ENCODE peak calls at places on chromosomes 5 and 9, in nine cellular contexts. One of them, this sample, is unnamed.

GRCh38 chr9:120941046-120941770 is 14.6 kb upstream of the TRAF1 start:
- DNase-seq in activated T-helper 9 cell treated with anti-CD3 and anti-CD28 coated beads, Interleukin-2, amount 50 U/mL, for 16 hours: no peak
- DNase-seq in NCI-H1105 treated with DMSO at 0.1 percent for 48 hours: no peak
- DNase-seq in KG1: no peak
- DNase-seq in activated T-cell treated with anti-CD3 and anti-CD28 coated beads for 1 hour: no peak
- DNase-seq in KBM-7: no peak
- DNase-seq in left lung: no peak
- DNase-seq in endodermal cell: no peak
- DNase-seq in coronary artery: no peak
- DNase-seq in this sample: no peak

GRCh38 chr5:58012103-58012502 is 447.8 kb downstream of the PLK2 start:
- DNase-seq in left lung: no peak
- DNase-seq in activated T-cell treated with anti-CD3 and anti-CD28 coated beads for 1 hour: no peak
- DNase-seq in activated T-helper 9 cell treated with anti-CD3 and anti-CD28 coated beads, Interleukin-2, amount 50 U/mL, for 16 hours: no peak
- DNase-seq in KG1: no peak
- DNase-seq in KBM-7: no peak
- DNase-seq in NCI-H1105 treated with DMSO at 0.1 percent for 48 hours: no peak
- DNase-seq in endodermal cell: no peak
- DNase-seq in coronary artery: no peak
- DNase-seq in this sample: no peak

GRCh38 chr9:96317335-96317980 is 15.5 kb upstream of the HSD17B3 start:
- DNase-seq in NCI-H1105 treated with DMSO at 0.1 percent for 48 hours: peak; percentile 44
- DNase-seq in endodermal cell: peak; percentile 85
- DNase-seq in activated T-helper 9 cell treated with anti-CD3 and anti-CD28 coated beads, Interleukin-2, amount 50 U/mL, for 16 hours: peak; percentile 29
- DNase-seq in left lung: no peak
- DNase-seq in KG1: no peak
- DNase-seq in KBM-7: peak; percentile 61
- DNase-seq in activated T-cell treated with anti-CD3 and anti-CD28 coated beads for 1 hour: peak; percentile 40
- DNase-seq in coronary artery: no peak
- DNase-seq in this sample: no peak

GRCh38 chr5:128409401-128409800 is 128.6 kb downstream of the FBN2 start:
- DNase-seq in coronary artery: no peak
- DNase-seq in KBM-7: no peak
- DNase-seq in activated T-cell treated with anti-CD3 and anti-CD28 coated beads for 1 hour: no peak
- DNase-seq in NCI-H1105 treated with DMSO at 0.1 percent for 48 hours: no peak
- DNase-seq in activated T-helper 9 cell treated with anti-CD3 and anti-CD28 coated beads, Interleukin-2, amount 50 U/mL, for 16 hours: no peak
- DNase-seq in KG1: no peak
- DNase-seq in endodermal cell: no peak
- DNase-seq in left lung: no peak
- DNase-seq in this sample: no peak

GRCh38 chr5:140978987-140979386 is 12.7 kb downstream of the PCDHAC2 start:
- DNase-seq in endodermal cell: no peak
- DNase-seq in coronary artery: no peak
- DNase-seq in NCI-H1105 treated with DMSO at 0.1 percent for 48 hours: no peak
- DNase-seq in activated T-cell treated with anti-CD3 and anti-CD28 coated beads for 1 hour: no peak
- DNase-seq in activated T-helper 9 cell treated with anti-CD3 and anti-CD28 coated beads, Interleukin-2, amount 50 U/mL, for 16 hours: no peak
- DNase-seq in KG1: no peak
- DNase-seq in left lung: no peak
- DNase-seq in KBM-7: no peak
- DNase-seq in this sample: no peak

GRCh38 chr9:112341741-112342140 is 8.3 kb upstream of the PTBP3 start:
- DNase-seq in activated T-helper 9 cell treated with anti-CD3 and anti-CD28 coated beads, Interleukin-2, amount 50 U/mL, for 16 hours: no peak
- DNase-seq in NCI-H1105 treated with DMSO at 0.1 percent for 48 hours: no peak
- DNase-seq in activated T-cell treated with anti-CD3 and anti-CD28 coated beads for 1 hour: no peak
- DNase-seq in KG1: no peak
- DNase-seq in left lung: no peak
- DNase-seq in coronary artery: no peak
- DNase-seq in endodermal cell: peak; percentile 76
- DNase-seq in KBM-7: no peak
- DNase-seq in this sample: no peak

GRCh38 chr9:26012797-26013594 is 334.8 kb upstream of the TUSC1 start:
- DNase-seq in KBM-7: peak; percentile 69
- DNase-seq in activated T-cell treated with anti-CD3 and anti-CD28 coated beads for 1 hour: no peak
- DNase-seq in coronary artery: no peak
- DNase-seq in left lung: no peak
- DNase-seq in KG1: no peak
- DNase-seq in activated T-helper 9 cell treated with anti-CD3 and anti-CD28 coated beads, Interleukin-2, amount 50 U/mL, for 16 hours: no peak
- DNase-seq in NCI-H1105 treated with DMSO at 0.1 percent for 48 hours: no peak
- DNase-seq in endodermal cell: no peak
- DNase-seq in this sample: no peak

GRCh38 chr5:126865299-126865698 is 88.4 kb downstream of the LMNB1 start:
- DNase-seq in coronary artery: no peak
- DNase-seq in NCI-H1105 treated with DMSO at 0.1 percent for 48 hours: no peak
- DNase-seq in activated T-cell treated with anti-CD3 and anti-CD28 coated beads for 1 hour: no peak
- DNase-seq in KG1: no peak
- DNase-seq in activated T-helper 9 cell treated with anti-CD3 and anti-CD28 coated beads, Interleukin-2, amount 50 U/mL, for 16 hours: no peak
- DNase-seq in KBM-7: no peak
- DNase-seq in endodermal cell: no peak
- DNase-seq in left lung: no peak
- DNase-seq in this sample: no peak

GRCh38 chr5:177370488-177371119 is 12.9 kb downstream of the RGS14 start:
- DNase-seq in left lung: peak; percentile 90
- DNase-seq in coronary artery: no peak
- DNase-seq in NCI-H1105 treated with DMSO at 0.1 percent for 48 hours: peak; percentile 69
- DNase-seq in endodermal cell: peak; percentile 100
- DNase-seq in KBM-7: no peak
- DNase-seq in activated T-helper 9 cell treated with anti-CD3 and anti-CD28 coated beads, Interleukin-2, amount 50 U/mL, for 16 hours: no peak
- DNase-seq in activated T-cell treated with anti-CD3 and anti-CD28 coated beads for 1 hour: peak; percentile 53
- DNase-seq in KG1: no peak
- DNase-seq in this sample: peak; percentile 63

GRCh38 chr9:116812231-116813028 is 125.3 kb downstream of the TRIM32 start:
- DNase-seq in endodermal cell: no peak
- DNase-seq in coronary artery: no peak
- DNase-seq in KBM-7: no peak
- DNase-seq in NCI-H1105 treated with DMSO at 0.1 percent for 48 hours: no peak
- DNase-seq in left lung: no peak
- DNase-seq in activated T-cell treated with anti-CD3 and anti-CD28 coated beads for 1 hour: no peak
- DNase-seq in KG1: no peak
- DNase-seq in activated T-helper 9 cell treated with anti-CD3 and anti-CD28 coated beads, Interleukin-2, amount 50 U/mL, for 16 hours: no peak
- DNase-seq in this sample: no peak

GRCh38 chr5:160369990-160370712 is at the start of gene C1QTNF2:
- DNase-seq in endodermal cell: peak; percentile 87
- DNase-seq in activated T-helper 9 cell treated with anti-CD3 and anti-CD28 coated beads, Interleukin-2, amount 50 U/mL, for 16 hours: no peak
- DNase-seq in KBM-7: peak; percentile 37
- DNase-seq in NCI-H1105 treated with DMSO at 0.1 percent for 48 hours: no peak
- DNase-seq in coronary artery: peak; percentile 81
- DNase-seq in left lung: peak; percentile 87
- DNase-seq in KG1: no peak
- DNase-seq in activated T-cell treated with anti-CD3 and anti-CD28 coated beads for 1 hour: no peak
- DNase-seq in this sample: no peak

GRCh38 chr9:6498982-6499381 is 86.0 kb downstream of the UHRF2 start:
- DNase-seq in endodermal cell: no peak
- DNase-seq in activated T-helper 9 cell treated with anti-CD3 and anti-CD28 coated beads, Interleukin-2, amount 50 U/mL, for 16 hours: no peak
- DNase-seq in KBM-7: no peak
- DNase-seq in NCI-H1105 treated with DMSO at 0.1 percent for 48 hours: no peak
- DNase-seq in activated T-cell treated with anti-CD3 and anti-CD28 coated beads for 1 hour: no peak
- DNase-seq in coronary artery: no peak
- DNase-seq in left lung: no peak
- DNase-seq in KG1: no peak
- DNase-seq in this sample: no peak

GRCh38 chr5:51382759-51383493 is at the start of gene ISL1:
- DNase-seq in NCI-H1105 treated with DMSO at 0.1 percent for 48 hours: peak; percentile 91
- DNase-seq in endodermal cell: peak; percentile 97
- DNase-seq in KBM-7: peak; percentile 96
- DNase-seq in KG1: no peak
- DNase-seq in left lung: peak; percentile 79
- DNase-seq in activated T-helper 9 cell treated with anti-CD3 and anti-CD28 coated beads, Interleukin-2, amount 50 U/mL, for 16 hours: no peak
- DNase-seq in coronary artery: no peak
- DNase-seq in activated T-cell treated with anti-CD3 and anti-CD28 coated beads for 1 hour: no peak
- DNase-seq in this sample: no peak

GRCh38 chr5:93294184-93294583 is 286.8 kb downstream of the NR2F1-AS1 start:
- DNase-seq in activated T-helper 9 cell treated with anti-CD3 and anti-CD28 coated beads, Interleukin-2, amount 50 U/mL, for 16 hours: no peak
- DNase-seq in endodermal cell: no peak
- DNase-seq in KG1: no peak
- DNase-seq in KBM-7: no peak
- DNase-seq in activated T-cell treated with anti-CD3 and anti-CD28 coated beads for 1 hour: no peak
- DNase-seq in coronary artery: no peak
- DNase-seq in left lung: no peak
- DNase-seq in NCI-H1105 treated with DMSO at 0.1 percent for 48 hours: no peak
- DNase-seq in this sample: no peak

GRCh38 chr5:71666321-71666720 is 52.8 kb upstream of the CARTPT start:
- DNase-seq in coronary artery: no peak
- DNase-seq in KBM-7: no peak
- DNase-seq in NCI-H1105 treated with DMSO at 0.1 percent for 48 hours: no peak
- DNase-seq in KG1: no peak
- DNase-seq in activated T-helper 9 cell treated with anti-CD3 and anti-CD28 coated beads, Interleukin-2, amount 50 U/mL, for 16 hours: no peak
- DNase-seq in endodermal cell: no peak
- DNase-seq in left lung: no peak
- DNase-seq in activated T-cell treated with anti-CD3 and anti-CD28 coated beads for 1 hour: no peak
- DNase-seq in this sample: no peak

GRCh38 chr5:75536694-75537360 is 25.1 kb downstream of the POLK start:
- DNase-seq in activated T-cell treated with anti-CD3 and anti-CD28 coated beads for 1 hour: no peak
- DNase-seq in left lung: no peak
- DNase-seq in endodermal cell: peak; percentile 72
- DNase-seq in KBM-7: no peak
- DNase-seq in KG1: no peak
- DNase-seq in activated T-helper 9 cell treated with anti-CD3 and anti-CD28 coated beads, Interleukin-2, amount 50 U/mL, for 16 hours: no peak
- DNase-seq in NCI-H1105 treated with DMSO at 0.1 percent for 48 hours: no peak
- DNase-seq in coronary artery: no peak
- DNase-seq in this sample: no peak

GRCh38 chr5:99605904-99606303 is 677.1 kb upstream of the CHD1 start:
- DNase-seq in left lung: no peak
- DNase-seq in endodermal cell: no peak
- DNase-seq in activated T-helper 9 cell treated with anti-CD3 and anti-CD28 coated beads, Interleukin-2, amount 50 U/mL, for 16 hours: no peak
- DNase-seq in NCI-H1105 treated with DMSO at 0.1 percent for 48 hours: no peak
- DNase-seq in KG1: no peak
- DNase-seq in KBM-7: peak; percentile 82
- DNase-seq in activated T-cell treated with anti-CD3 and anti-CD28 coated beads for 1 hour: no peak
- DNase-seq in coronary artery: no peak
- DNase-seq in this sample: no peak

GRCh38 chr9:124345751-124346281 is 69.4 kb downstream of the PSMB7 start:
- DNase-seq in KBM-7: no peak
- DNase-seq in activated T-helper 9 cell treated with anti-CD3 and anti-CD28 coated beads, Interleukin-2, amount 50 U/mL, for 16 hours: no peak
- DNase-seq in endodermal cell: no peak
- DNase-seq in activated T-cell treated with anti-CD3 and anti-CD28 coated beads for 1 hour: no peak
- DNase-seq in left lung: peak; percentile 41
- DNase-seq in KG1: no peak
- DNase-seq in coronary artery: no peak
- DNase-seq in NCI-H1105 treated with DMSO at 0.1 percent for 48 hours: no peak
- DNase-seq in this sample: no peak

GRCh38 chr9:33159058-33159759 is 7.9 kb downstream of the B4GALT1 start:
- DNase-seq in left lung: peak; percentile 84
- DNase-seq in coronary artery: peak; percentile 86
- DNase-seq in activated T-helper 9 cell treated with anti-CD3 and anti-CD28 coated beads, Interleukin-2, amount 50 U/mL, for 16 hours: no peak
- DNase-seq in endodermal cell: no peak
- DNase-seq in KG1: peak; percentile 42
- DNase-seq in NCI-H1105 treated with DMSO at 0.1 percent for 48 hours: no peak
- DNase-seq in activated T-cell treated with anti-CD3 and anti-CD28 coated beads for 1 hour: no peak
- DNase-seq in KBM-7: peak; percentile 86
- DNase-seq in this sample: no peak

GRCh38 chr9:86752727-86753126 is 194.6 kb downstream of the GAS1 start:
- DNase-seq in KG1: no peak
- DNase-seq in left lung: no peak
- DNase-seq in endodermal cell: no peak
- DNase-seq in KBM-7: no peak
- DNase-seq in activated T-cell treated with anti-CD3 and anti-CD28 coated beads for 1 hour: no peak
- DNase-seq in activated T-helper 9 cell treated with anti-CD3 and anti-CD28 coated beads, Interleukin-2, amount 50 U/mL, for 16 hours: no peak
- DNase-seq in coronary artery: no peak
- DNase-seq in NCI-H1105 treated with DMSO at 0.1 percent for 48 hours: no peak
- DNase-seq in this sample: no peak

GRCh38 chr9:110065527-110065926 is 142.4 kb downstream of the C9orf152 start:
- DNase-seq in left lung: no peak
- DNase-seq in KG1: no peak
- DNase-seq in endodermal cell: no peak
- DNase-seq in activated T-helper 9 cell treated with anti-CD3 and anti-CD28 coated beads, Interleukin-2, amount 50 U/mL, for 16 hours: no peak
- DNase-seq in NCI-H1105 treated with DMSO at 0.1 percent for 48 hours: no peak
- DNase-seq in activated T-cell treated with anti-CD3 and anti-CD28 coated beads for 1 hour: no peak
- DNase-seq in KBM-7: peak; percentile 59
- DNase-seq in coronary artery: no peak
- DNase-seq in this sample: no peak

GRCh38 chr5:137220523-137220927 is 278.6 kb downstream of the SPOCK1 start:
- DNase-seq in activated T-cell treated with anti-CD3 and anti-CD28 coated beads for 1 hour: no peak
- DNase-seq in endodermal cell: peak; percentile 71
- DNase-seq in KG1: no peak
- DNase-seq in coronary artery: peak; percentile 38
- DNase-seq in KBM-7: peak; percentile 12
- DNase-seq in activated T-helper 9 cell treated with anti-CD3 and anti-CD28 coated beads, Interleukin-2, amount 50 U/mL, for 16 hours: no peak
- DNase-seq in left lung: no peak
- DNase-seq in NCI-H1105 treated with DMSO at 0.1 percent for 48 hours: peak; percentile 12
- DNase-seq in this sample: no peak

GRCh38 chr5:112379541-112380325 is 39.3 kb downstream of the EPB41L4A start:
- DNase-seq in KG1: no peak
- DNase-seq in activated T-helper 9 cell treated with anti-CD3 and anti-CD28 coated beads, Interleukin-2, amount 50 U/mL, for 16 hours: no peak
- DNase-seq in coronary artery: no peak
- DNase-seq in NCI-H1105 treated with DMSO at 0.1 percent for 48 hours: no peak
- DNase-seq in left lung: no peak
- DNase-seq in activated T-cell treated with anti-CD3 and anti-CD28 coated beads for 1 hour: no peak
- DNase-seq in KBM-7: no peak
- DNase-seq in endodermal cell: no peak
- DNase-seq in this sample: no peak

GRCh38 chr5:160293901-160294561 is 18.3 kb downstream of the CCNJL start:
- DNase-seq in activated T-helper 9 cell treated with anti-CD3 and anti-CD28 coated beads, Interleukin-2, amount 50 U/mL, for 16 hours: no peak
- DNase-seq in KBM-7: peak; percentile 23
- DNase-seq in left lung: peak; percentile 85
- DNase-seq in coronary artery: no peak
- DNase-seq in KG1: no peak
- DNase-seq in NCI-H1105 treated with DMSO at 0.1 percent for 48 hours: no peak
- DNase-seq in activated T-cell treated with anti-CD3 and anti-CD28 coated beads for 1 hour: no peak
- DNase-seq in endodermal cell: peak; percentile 82
- DNase-seq in this sample: no peak

GRCh38 chr5:43073597-43074546 is 33.8 kb upstream of the ANXA2R start:
- DNase-seq in coronary artery: no peak
- DNase-seq in KG1: no peak
- DNase-seq in KBM-7: peak; percentile 76
- DNase-seq in activated T-helper 9 cell treated with anti-CD3 and anti-CD28 coated beads, Interleukin-2, amount 50 U/mL, for 16 hours: no peak
- DNase-seq in left lung: no peak
- DNase-seq in endodermal cell: peak; percentile 77
- DNase-seq in activated T-cell treated with anti-CD3 and anti-CD28 coated beads for 1 hour: no peak
- DNase-seq in NCI-H1105 treated with DMSO at 0.1 percent for 48 hours: peak; percentile 61
- DNase-seq in this sample: peak; percentile 42

GRCh38 chr9:107805198-107805597 is 315.6 kb upstream of the KLF4 start:
- DNase-seq in coronary artery: no peak
- DNase-seq in NCI-H1105 treated with DMSO at 0.1 percent for 48 hours: no peak
- DNase-seq in activated T-cell treated with anti-CD3 and anti-CD28 coated beads for 1 hour: no peak
- DNase-seq in endodermal cell: no peak
- DNase-seq in left lung: no peak
- DNase-seq in KBM-7: no peak
- DNase-seq in KG1: no peak
- DNase-seq in activated T-helper 9 cell treated with anti-CD3 and anti-CD28 coated beads, Interleukin-2, amount 50 U/mL, for 16 hours: no peak
- DNase-seq in this sample: no peak

GRCh38 chr5:111631328-111631727 is 119.0 kb upstream of the STARD4 start:
- DNase-seq in activated T-helper 9 cell treated with anti-CD3 and anti-CD28 coated beads, Interleukin-2, amount 50 U/mL, for 16 hours: no peak
- DNase-seq in endodermal cell: no peak
- DNase-seq in coronary artery: no peak
- DNase-seq in KBM-7: no peak
- DNase-seq in NCI-H1105 treated with DMSO at 0.1 percent for 48 hours: no peak
- DNase-seq in left lung: no peak
- DNase-seq in activated T-cell treated with anti-CD3 and anti-CD28 coated beads for 1 hour: no peak
- DNase-seq in KG1: no peak
- DNase-seq in this sample: no peak

GRCh38 chr5:73640861-73641320 is 14.9 kb downstream of the ARHGEF28 start:
- DNase-seq in NCI-H1105 treated with DMSO at 0.1 percent for 48 hours: no peak
- DNase-seq in coronary artery: no peak
- DNase-seq in activated T-cell treated with anti-CD3 and anti-CD28 coated beads for 1 hour: no peak
- DNase-seq in endodermal cell: no peak
- DNase-seq in activated T-helper 9 cell treated with anti-CD3 and anti-CD28 coated beads, Interleukin-2, amount 50 U/mL, for 16 hours: no peak
- DNase-seq in KBM-7: no peak
- DNase-seq in KG1: no peak
- DNase-seq in left lung: no peak
- DNase-seq in this sample: no peak

GRCh38 chr5:147782053-147783028 is at the start of gene JAKMIP2:
- DNase-seq in KBM-7: peak; percentile 4
- DNase-seq in activated T-cell treated with anti-CD3 and anti-CD28 coated beads for 1 hour: peak; percentile 52
- DNase-seq in left lung: peak; percentile 85
- DNase-seq in KG1: no peak
- DNase-seq in NCI-H1105 treated with DMSO at 0.1 percent for 48 hours: peak; percentile 93
- DNase-seq in endodermal cell: peak; percentile 100
- DNase-seq in activated T-helper 9 cell treated with anti-CD3 and anti-CD28 coated beads, Interleukin-2, amount 50 U/mL, for 16 hours: peak; percentile 69
- DNase-seq in coronary artery: no peak
- DNase-seq in this sample: peak; percentile 50

GRCh38 chr9:127523312-127523851 is 72.1 kb downstream of the LRSAM1 start:
- DNase-seq in activated T-helper 9 cell treated with anti-CD3 and anti-CD28 coated beads, Interleukin-2, amount 50 U/mL, for 16 hours: no peak
- DNase-seq in KBM-7: peak; percentile 85
- DNase-seq in endodermal cell: peak; percentile 84
- DNase-seq in coronary artery: peak; percentile 70
- DNase-seq in left lung: peak; percentile 51
- DNase-seq in NCI-H1105 treated with DMSO at 0.1 percent for 48 hours: no peak
- DNase-seq in KG1: no peak
- DNase-seq in activated T-cell treated with anti-CD3 and anti-CD28 coated beads for 1 hour: no peak
- DNase-seq in this sample: no peak

GRCh38 chr5:90985341-90985740 is 397.8 kb downstream of the ARRDC3 start:
- DNase-seq in NCI-H1105 treated with DMSO at 0.1 percent for 48 hours: no peak
- DNase-seq in activated T-helper 9 cell treated with anti-CD3 and anti-CD28 coated beads, Interleukin-2, amount 50 U/mL, for 16 hours: no peak
- DNase-seq in left lung: no peak
- DNase-seq in activated T-cell treated with anti-CD3 and anti-CD28 coated beads for 1 hour: no peak
- DNase-seq in endodermal cell: no peak
- DNase-seq in KBM-7: no peak
- DNase-seq in KG1: no peak
- DNase-seq in coronary artery: no peak
- DNase-seq in this sample: no peak

This sample was measured in T-helper 17 cell.